ENCODE peak calls at places on chromosome 21, in ten cellular contexts. F is thoracic aorta; D is Daoy; K is tibial nerve; M is lung microvascular endothelial cell; Y is left cardiac atrium; S is GM03348; R is stimulated activated CD8-positive, alpha-beta memory T cell treated with anti-CD3 and anti-CD28 coated beads, Interleukin-4, amount 100 ng/mL, for 48 hours; Z is spleen; V is activated naive CD8-positive, alpha-beta T cell treated with anti-CD3 and anti-CD28 coated beads for 36 hours. C is an unnamed sample.

GRCh38 chr21:37463083-37463780 is 96.7 kb downstream of the DYRK1A start:
- DNase-seq in V (no peak), K (no peak), S (peak; percentile 44), Z (no peak), M (peak; percentile 58), D (peak; percentile 28), R (no peak), Y (peak; percentile 34), F (no peak), C (no peak)

GRCh38 chr21:32382108-32382601 is 10.7 kb downstream of the URB1 start:
- DNase-seq in D (no peak), M (no peak), K (no peak), S (peak; percentile 58), V (no peak), F (no peak), R (no peak), Y (no peak), Z (no peak), C (no peak)

GRCh38 chr21:34859976-34860653 is 189.0 kb downstream of the RUNX1 start:
- DNase-seq in M (no peak), F (no peak), D (no peak), Y (no peak), S (no peak), Z (no peak), K (no peak), R (no peak), V (no peak), C (no peak)

GRCh38 chr21:38793926-38794713 is 11.6 kb upstream of the ETS2 start:
- DNase-seq in D (no peak), R (no peak), Z (no peak), K (no peak), F (no peak), M (no peak), Y (no peak), V (no peak), S (no peak), C (no peak)

GRCh38 chr21:14870841-14871126 is 194.0 kb downstream of the NRIP1 start:
- DNase-seq in V (no peak), F (no peak), Z (no peak), R (no peak), K (no peak), S (no peak), D (no peak), M (no peak), Y (no peak), C (no peak)

GRCh38 chr21:38531142-38531541 is 32.9 kb upstream of the ERG start:
- DNase-seq in V (no peak), M (no peak), D (no peak), Z (no peak), K (no peak), S (peak; percentile 12), R (no peak), Y (no peak), F (no peak), C (no peak)

GRCh38 chr21:23853796-23854379 is 1753.4 kb downstream of the MRPL39 start:
- DNase-seq in R (no peak), K (no peak), Y (no peak), S (no peak), V (no peak), Z (no peak), M (no peak), D (no peak), F (no peak), C (no peak)

GRCh38 chr21:33844890-33845205 is 70.8 kb downstream of the ATP5PO start:
- DNase-seq in M (no peak), V (no peak), D (no peak), Z (no peak), R (no peak), F (no peak), K (no peak), S (no peak), Y (no peak), C (no peak)

GRCh38 chr21:44018813-44019567 is 6.9 kb downstream of the TRAPPC10 start:
- DNase-seq in D (no peak), K (no peak), M (no peak), Y (no peak), V (no peak), F (no peak), S (no peak), Z (no peak), R (no peak), C (no peak)

C was measured in naive thymus-derived CD8-positive, alpha-beta T cell.